ENCODE peak calls at places on chromosomes 5 and 9, in nine cellular contexts. S is stimulated activated CD4-positive, alpha-beta T cell treated with anti-CD3 and anti-CD28 coated beads, Interleukin-2, amount 100 ng/mL, for 48 hours; A is activated effector memory CD4-positive, alpha-beta T cell treated with anti-CD3 and anti-CD28 coated beads, Interleukin-2, amount 50 U/mL, for 16 hours; O is kidney glomerular epithelial cell; U is GF-D8; W is RPMI8226; R is GM04504; N is NCI-H2081; P is transverse colon. C is an unnamed sample.

GRCh38 chr9:96453625-96454024 is 3.7 kb downstream of the HABP4 start:
- DNase-seq in S (no peak), A (no peak), O (no peak), U (no peak), W (peak), R (peak), N (peak), P (no peak), C (peak)

GRCh38 chr5:133589286-133589685 is 23.1 kb downstream of the FSTL4 start:
- DNase-seq in S (no peak), A (no peak), O (no peak), U (no peak), W (no peak), R (no peak), N (no peak), P (no peak), C (no peak)

GRCh38 chr5:135386886-135387628 is 12.0 kb downstream of the MACROH2A1 start:
- DNase-seq in S (no peak), A (no peak), O (peak), U (peak), W (peak), R (peak), N (no peak), P (peak), C (peak)

GRCh38 chr5:132437604-132438275 is 52.8 kb downstream of the IRF1 start:
- DNase-seq in S (peak), A (peak), O (peak), U (no peak), W (peak), R (peak), N (no peak), P (peak), C (no peak)

GRCh38 chr5:67089200-67089725 is 107.3 kb downstream of the CD180 start:
- DNase-seq in S (no peak), A (no peak), O (no peak), U (no peak), W (no peak), R (peak), N (no peak), P (no peak), C (no peak)

GRCh38 chr9:137501457-137501856 is 42.3 kb upstream of the NSMF start:
- DNase-seq in S (no peak), A (no peak), O (no peak), U (no peak), W (no peak), R (no peak), N (no peak), P (no peak), C (no peak)

GRCh38 chr9:137725598-137725997 is 106.8 kb downstream of the EHMT1 start:
- DNase-seq in S (no peak), A (peak), O (no peak), U (no peak), W (no peak), R (no peak), N (no peak), P (no peak), C (no peak)

GRCh38 chr9:129231759-129232158 is 53.7 kb upstream of the IER5L start:
- DNase-seq in S (no peak), A (no peak), O (no peak), U (no peak), W (no peak), R (no peak), N (no peak), P (no peak), C (no peak)

GRCh38 chr5:136103118-136103517 is 29.5 kb upstream of the SMAD5 start:
- DNase-seq in S (no peak), A (no peak), O (no peak), U (no peak), W (no peak), R (no peak), N (no peak), P (no peak), C (no peak)

GRCh38 chr5:11050596-11051304 is 289.7 kb upstream of the DAP start:
- DNase-seq in S (no peak), A (no peak), O (no peak), U (no peak), W (no peak), R (no peak), N (no peak), P (no peak), C (peak)

GRCh38 chr5:10288600-10289213 is 19.0 kb downstream of the CMBL start:
- DNase-seq in S (peak), A (peak), O (peak), U (no peak), W (peak), R (no peak), N (peak), P (peak), C (no peak)

GRCh38 chr5:2995667-2996066 is 244.2 kb upstream of the IRX2 start:
- DNase-seq in S (no peak), A (no peak), O (no peak), U (no peak), W (no peak), R (no peak), N (no peak), P (no peak), C (no peak)

GRCh38 chr5:127958421-127959011 is 125.0 kb upstream of the SLC12A2 start:
- DNase-seq in S (no peak), A (no peak), O (no peak), U (no peak), W (no peak), R (no peak), N (no peak), P (peak), C (peak)

GRCh38 chr9:107242073-107243063 is 40.7 kb upstream of the RAD23B start:
- DNase-seq in S (no peak), A (no peak), O (no peak), U (no peak), W (peak), R (no peak), N (no peak), P (no peak), C (no peak)

GRCh38 chr5:34484591-34485228 is 171.4 kb upstream of the RAI14 start:
- DNase-seq in S (no peak), A (no peak), O (no peak), U (no peak), W (no peak), R (no peak), N (no peak), P (no peak), C (peak)

C was measured in pons.